ENCODE peak calls at places on chromosomes 16 and 17, in four cellular contexts. X is dermis microvascular lymphatic vessel endothelial cell, G is SHP77, B is ovary. V is an unnamed sample.

GRCh38 chr16:46970089-46970488 is 3.4 kb downstream of the DNAJA2 start:
- DNase-seq in X (peak), G (no peak), B (peak), V (no peak)

GRCh38 chr17:48730240-48730550 is 1.6 kb upstream of the HOXB13 start:
- DNase-seq in X (no peak), G (no peak), B (no peak), V (no peak)

GRCh38 chr17:33014751-33015150 is 23.1 kb downstream of the SPACA3 start:
- DNase-seq in X (no peak), G (no peak), B (no peak), V (no peak)

GRCh38 chr16:20333120-20333519 is 5.8 kb upstream of the GP2 start:
- DNase-seq in X (no peak), G (no peak), B (no peak), V (no peak)

GRCh38 chr17:59513934-59514841 is 51.2 kb upstream of the DHX40 start:
- DNase-seq in X (peak), G (peak), B (peak), V (no peak)

GRCh38 chr17:17343160-17343735 is 40.1 kb downstream of the NT5M start:
- DNase-seq in X (no peak), G (no peak), B (peak), V (no peak)

GRCh38 chr17:63116967-63117366 is 150.9 kb downstream of the TANC2 start:
- DNase-seq in X (no peak), G (no peak), B (no peak), V (no peak)

GRCh38 chr16:77775911-77776909 is 12.2 kb upstream of the VAT1L start:
- DNase-seq in X (no peak), G (no peak), B (no peak), V (no peak)

GRCh38 chr16:58843675-58844074 is 109.6 kb upstream of the GOT2 start:
- DNase-seq in X (peak), G (no peak), B (no peak), V (no peak)

GRCh38 chr17:4881761-4882555 is 17.4 kb upstream of the C17orf107 start:
- DNase-seq in X (peak), G (peak), B (peak), V (peak)

GRCh38 chr17:56786989-56787482 is 46.7 kb downstream of the C17orf67 start:
- DNase-seq in X (peak), G (no peak), B (no peak), V (no peak)

GRCh38 chr16:64077242-64077641 is 1044.6 kb downstream of the CDH11 start:
- DNase-seq in X (no peak), G (no peak), B (no peak), V (no peak)

V was measured in central memory CD4-positive, alpha-beta T cell.